ENCODE peak calls at places on chromosomes 7 and 10, in ten cellular contexts. One of them, this sample, is unnamed.

GRCh38 chr7:90485734-90486316 is 16.4 kb downstream of the PTTG1IP2 start:
- DNase-seq in AG10803: no peak
- DNase-seq in astrocyte: peak
- DNase-seq in PC-3: no peak
- DNase-seq in brain microvascular endothelial cell: no peak
- DNase-seq in left ventricle myocardium inferior: no peak
- DNase-seq in CD8-positive, alpha-beta T cell: no peak
- DNase-seq in HL-60: no peak
- DNase-seq in dorsolateral prefrontal cortex: no peak
- DNase-seq in HFF-Myc: no peak
- DNase-seq in this sample: no peak

GRCh38 chr7:50450691-50451051 is 521 bp upstream of the FIGNL1 start:
- DNase-seq in AG10803: no peak
- DNase-seq in astrocyte: no peak
- DNase-seq in PC-3: no peak
- DNase-seq in brain microvascular endothelial cell: no peak
- DNase-seq in left ventricle myocardium inferior: peak
- DNase-seq in CD8-positive, alpha-beta T cell: peak
- DNase-seq in HL-60: peak
- DNase-seq in dorsolateral prefrontal cortex: peak
- DNase-seq in HFF-Myc: no peak
- DNase-seq in this sample: no peak

GRCh38 chr10:130723704-130724103 is 587.5 kb downstream of the GLRX3 start:
- DNase-seq in AG10803: no peak
- DNase-seq in astrocyte: no peak
- DNase-seq in PC-3: no peak
- DNase-seq in brain microvascular endothelial cell: no peak
- DNase-seq in left ventricle myocardium inferior: no peak
- DNase-seq in CD8-positive, alpha-beta T cell: no peak
- DNase-seq in HL-60: no peak
- DNase-seq in dorsolateral prefrontal cortex: no peak
- DNase-seq in HFF-Myc: no peak
- DNase-seq in this sample: no peak

GRCh38 chr10:130137077-130137448 is 872 bp downstream of the GLRX3 start:
- DNase-seq in AG10803: peak
- DNase-seq in astrocyte: peak
- DNase-seq in PC-3: peak
- DNase-seq in brain microvascular endothelial cell: peak
- DNase-seq in left ventricle myocardium inferior: no peak
- DNase-seq in CD8-positive, alpha-beta T cell: no peak
- DNase-seq in HL-60: peak
- DNase-seq in dorsolateral prefrontal cortex: no peak
- DNase-seq in HFF-Myc: no peak
- DNase-seq in this sample: no peak

GRCh38 chr7:85659364-85659763 is 472.5 kb upstream of the SEMA3D start:
- DNase-seq in AG10803: no peak
- DNase-seq in astrocyte: no peak
- DNase-seq in PC-3: peak
- DNase-seq in brain microvascular endothelial cell: no peak
- DNase-seq in left ventricle myocardium inferior: no peak
- DNase-seq in CD8-positive, alpha-beta T cell: no peak
- DNase-seq in HL-60: peak
- DNase-seq in dorsolateral prefrontal cortex: no peak
- DNase-seq in HFF-Myc: no peak
- DNase-seq in this sample: no peak

GRCh38 chr7:135349746-135350145 is 116.1 kb downstream of the STRA8 start:
- DNase-seq in AG10803: no peak
- DNase-seq in astrocyte: peak
- DNase-seq in PC-3: no peak
- DNase-seq in brain microvascular endothelial cell: peak
- DNase-seq in left ventricle myocardium inferior: no peak
- DNase-seq in CD8-positive, alpha-beta T cell: no peak
- DNase-seq in HL-60: no peak
- DNase-seq in dorsolateral prefrontal cortex: no peak
- DNase-seq in HFF-Myc: no peak
- DNase-seq in this sample: no peak

GRCh38 chr10:61754553-61755540 is 92.1 kb downstream of the CABCOCO1 start:
- DNase-seq in AG10803: peak
- DNase-seq in astrocyte: peak
- DNase-seq in PC-3: no peak
- DNase-seq in brain microvascular endothelial cell: no peak
- DNase-seq in left ventricle myocardium inferior: no peak
- DNase-seq in CD8-positive, alpha-beta T cell: no peak
- DNase-seq in HL-60: no peak
- DNase-seq in dorsolateral prefrontal cortex: no peak
- DNase-seq in HFF-Myc: no peak
- DNase-seq in this sample: no peak

GRCh38 chr7:100693312-100694195 is 496 bp downstream of the GIGYF1 start:
- DNase-seq in AG10803: no peak
- DNase-seq in astrocyte: no peak
- DNase-seq in PC-3: no peak
- DNase-seq in brain microvascular endothelial cell: no peak
- DNase-seq in left ventricle myocardium inferior: no peak
- DNase-seq in CD8-positive, alpha-beta T cell: no peak
- DNase-seq in HL-60: no peak
- DNase-seq in dorsolateral prefrontal cortex: no peak
- DNase-seq in HFF-Myc: no peak
- DNase-seq in this sample: no peak

GRCh38 chr7:82677493-82677892 is 233.9 kb upstream of the CACNA2D1 start:
- DNase-seq in AG10803: peak
- DNase-seq in astrocyte: peak
- DNase-seq in PC-3: no peak
- DNase-seq in brain microvascular endothelial cell: peak
- DNase-seq in left ventricle myocardium inferior: no peak
- DNase-seq in CD8-positive, alpha-beta T cell: peak
- DNase-seq in HL-60: no peak
- DNase-seq in dorsolateral prefrontal cortex: no peak
- DNase-seq in HFF-Myc: no peak
- DNase-seq in this sample: no peak

GRCh38 chr7:82678259-82678658 is 234.7 kb upstream of the CACNA2D1 start:
- DNase-seq in AG10803: no peak
- DNase-seq in astrocyte: no peak
- DNase-seq in PC-3: no peak
- DNase-seq in brain microvascular endothelial cell: no peak
- DNase-seq in left ventricle myocardium inferior: no peak
- DNase-seq in CD8-positive, alpha-beta T cell: no peak
- DNase-seq in HL-60: no peak
- DNase-seq in dorsolateral prefrontal cortex: no peak
- DNase-seq in HFF-Myc: no peak
- DNase-seq in this sample: no peak

GRCh38 chr7:82677064-82677463 is 233.5 kb upstream of the CACNA2D1 start:
- DNase-seq in AG10803: no peak
- DNase-seq in astrocyte: no peak
- DNase-seq in PC-3: no peak
- DNase-seq in brain microvascular endothelial cell: no peak
- DNase-seq in left ventricle myocardium inferior: no peak
- DNase-seq in CD8-positive, alpha-beta T cell: no peak
- DNase-seq in HL-60: no peak
- DNase-seq in dorsolateral prefrontal cortex: no peak
- DNase-seq in HFF-Myc: no peak
- DNase-seq in this sample: no peak

GRCh38 chr7:82675396-82675795 is 231.8 kb upstream of the CACNA2D1 start:
- DNase-seq in AG10803: no peak
- DNase-seq in astrocyte: peak
- DNase-seq in PC-3: peak
- DNase-seq in brain microvascular endothelial cell: peak
- DNase-seq in left ventricle myocardium inferior: no peak
- DNase-seq in CD8-positive, alpha-beta T cell: no peak
- DNase-seq in HL-60: no peak
- DNase-seq in dorsolateral prefrontal cortex: no peak
- DNase-seq in HFF-Myc: no peak
- DNase-seq in this sample: no peak

DNA sequence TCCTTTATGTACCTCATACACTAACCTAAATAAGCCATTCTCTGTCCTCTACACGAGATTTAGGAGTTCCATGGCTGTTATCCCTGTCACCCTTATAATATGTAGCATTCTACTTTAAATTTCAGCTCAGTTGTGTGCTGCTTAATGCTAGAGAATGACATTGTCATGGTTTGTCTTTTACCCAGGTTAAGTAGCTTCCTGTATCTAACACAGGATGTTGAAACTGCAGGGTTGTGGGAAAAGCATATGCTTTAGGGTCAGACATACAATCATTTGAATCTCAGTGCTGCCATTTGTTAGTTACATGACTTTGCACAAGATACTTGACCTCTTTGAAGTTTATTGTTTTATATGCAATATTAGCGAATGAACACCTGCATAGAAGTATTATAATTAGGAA is 235.1 kb upstream of the CACNA2D1 start:
- DNase-seq in AG10803: no peak
- DNase-seq in astrocyte: no peak
- DNase-seq in PC-3: no peak
- DNase-seq in brain microvascular endothelial cell: no peak
- DNase-seq in left ventricle myocardium inferior: no peak
- DNase-seq in CD8-positive, alpha-beta T cell: no peak
- DNase-seq in HL-60: peak
- DNase-seq in dorsolateral prefrontal cortex: no peak
- DNase-seq in HFF-Myc: no peak
- DNase-seq in this sample: no peak
- TF ChIP-seq CTCF in AG10803: no peak
- TF ChIP-seq CTCF in astrocyte: no peak
- TF ChIP-seq CTCF in PC-3: no peak
- TF ChIP-seq CTCF in brain microvascular endothelial cell: no peak
- TF ChIP-seq CTCF in left ventricle myocardium inferior: no peak
- TF ChIP-seq CTCF in CD8-positive, alpha-beta T cell: no peak
- TF ChIP-seq CTCF in HL-60: no peak
- TF ChIP-seq CTCF in dorsolateral prefrontal cortex: no peak
- TF ChIP-seq CTCF in HFF-Myc: no peak
- TF ChIP-seq CTCF in this sample: no peak

GRCh38 chr7:116525298-116525912 is 569 bp downstream of the CAV1 start:
- DNase-seq in AG10803: no peak
- DNase-seq in astrocyte: no peak
- DNase-seq in PC-3: peak
- DNase-seq in brain microvascular endothelial cell: no peak
- DNase-seq in left ventricle myocardium inferior: peak
- DNase-seq in CD8-positive, alpha-beta T cell: peak
- DNase-seq in HL-60: no peak
- DNase-seq in dorsolateral prefrontal cortex: no peak
- DNase-seq in HFF-Myc: no peak
- DNase-seq in this sample: peak

GRCh38 chr7:116525913-116526857 is 1.3 kb downstream of the CAV1 start:
- DNase-seq in AG10803: peak
- DNase-seq in astrocyte: peak
- DNase-seq in PC-3: peak
- DNase-seq in brain microvascular endothelial cell: peak
- DNase-seq in left ventricle myocardium inferior: peak
- DNase-seq in CD8-positive, alpha-beta T cell: peak
- DNase-seq in HL-60: peak
- DNase-seq in dorsolateral prefrontal cortex: peak
- DNase-seq in HFF-Myc: no peak
- DNase-seq in this sample: peak

GRCh38 chr7:116524609-116525297 is at the start of gene CAV1:
- DNase-seq in AG10803: peak
- DNase-seq in astrocyte: peak
- DNase-seq in PC-3: peak
- DNase-seq in brain microvascular endothelial cell: peak
- DNase-seq in left ventricle myocardium inferior: peak
- DNase-seq in CD8-positive, alpha-beta T cell: peak
- DNase-seq in HL-60: no peak
- DNase-seq in dorsolateral prefrontal cortex: peak
- DNase-seq in HFF-Myc: peak
- DNase-seq in this sample: peak

GRCh38 chr7:116522247-116522646 is 2.6 kb upstream of the CAV1 start:
- DNase-seq in AG10803: peak
- DNase-seq in astrocyte: peak
- DNase-seq in PC-3: peak
- DNase-seq in brain microvascular endothelial cell: peak
- DNase-seq in left ventricle myocardium inferior: no peak
- DNase-seq in CD8-positive, alpha-beta T cell: no peak
- DNase-seq in HL-60: no peak
- DNase-seq in dorsolateral prefrontal cortex: no peak
- DNase-seq in HFF-Myc: no peak
- DNase-seq in this sample: no peak

GRCh38 chr7:116524221-116524608 is 621 bp upstream of the CAV1 start:
- DNase-seq in AG10803: no peak
- DNase-seq in astrocyte: peak
- DNase-seq in PC-3: no peak
- DNase-seq in brain microvascular endothelial cell: no peak
- DNase-seq in left ventricle myocardium inferior: no peak
- DNase-seq in CD8-positive, alpha-beta T cell: no peak
- DNase-seq in HL-60: no peak
- DNase-seq in dorsolateral prefrontal cortex: no peak
- DNase-seq in HFF-Myc: no peak
- DNase-seq in this sample: no peak
- H3K4me3 ChIP-seq in AG10803: peak
- H3K4me3 ChIP-seq in astrocyte: no peak
- H3K4me3 ChIP-seq in PC-3: peak
- H3K4me3 ChIP-seq in brain microvascular endothelial cell: peak
- H3K4me3 ChIP-seq in left ventricle myocardium inferior: peak
- H3K4me3 ChIP-seq in CD8-positive, alpha-beta T cell: no peak
- H3K4me3 ChIP-seq in HL-60: no peak
- H3K4me3 ChIP-seq in dorsolateral prefrontal cortex: peak
- H3K4me3 ChIP-seq in HFF-Myc: peak
- H3K4me3 ChIP-seq in this sample: no peak

DNA sequence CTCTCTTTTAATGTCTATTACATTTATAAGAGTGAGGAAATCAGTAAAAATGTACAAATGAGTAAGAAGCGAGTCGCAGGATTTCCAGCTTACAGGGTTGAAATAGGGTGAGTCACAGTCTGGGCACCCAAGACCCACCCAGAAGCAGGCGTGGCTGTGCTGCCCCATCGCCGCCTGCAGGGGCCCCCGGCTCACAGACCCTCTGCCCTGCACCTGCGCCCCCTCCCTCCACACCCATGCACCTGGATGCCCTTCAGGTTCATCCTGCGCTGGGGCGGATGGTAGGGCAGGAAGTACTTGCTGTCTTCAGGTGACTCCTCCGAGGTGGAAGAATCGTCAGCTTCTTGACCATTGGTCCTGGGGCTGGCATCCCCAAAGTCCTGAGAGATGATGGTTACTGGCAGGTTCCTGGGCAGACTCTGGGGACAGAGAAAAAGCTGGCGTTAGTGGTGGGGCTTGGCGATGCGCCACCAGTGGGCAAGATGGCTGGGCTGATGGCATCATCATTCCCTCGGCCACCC is 90.2 kb upstream of the GNA12 start:
- DNase-seq in AG10803: peak
- DNase-seq in astrocyte: peak
- DNase-seq in PC-3: peak
- DNase-seq in brain microvascular endothelial cell: peak
- DNase-seq in left ventricle myocardium inferior: no peak
- DNase-seq in CD8-positive, alpha-beta T cell: no peak
- DNase-seq in HL-60: no peak
- DNase-seq in dorsolateral prefrontal cortex: peak
- DNase-seq in HFF-Myc: no peak
- DNase-seq in this sample: no peak
- TF ChIP-seq CTCF in AG10803: no peak
- TF ChIP-seq CTCF in astrocyte: peak
- TF ChIP-seq CTCF in PC-3: no peak
- TF ChIP-seq CTCF in brain microvascular endothelial cell: peak
- TF ChIP-seq CTCF in left ventricle myocardium inferior: no peak
- TF ChIP-seq CTCF in CD8-positive, alpha-beta T cell: no peak
- TF ChIP-seq CTCF in HL-60: no peak
- TF ChIP-seq CTCF in dorsolateral prefrontal cortex: no peak
- TF ChIP-seq CTCF in HFF-Myc: no peak
- TF ChIP-seq CTCF in this sample: peak

DNA sequence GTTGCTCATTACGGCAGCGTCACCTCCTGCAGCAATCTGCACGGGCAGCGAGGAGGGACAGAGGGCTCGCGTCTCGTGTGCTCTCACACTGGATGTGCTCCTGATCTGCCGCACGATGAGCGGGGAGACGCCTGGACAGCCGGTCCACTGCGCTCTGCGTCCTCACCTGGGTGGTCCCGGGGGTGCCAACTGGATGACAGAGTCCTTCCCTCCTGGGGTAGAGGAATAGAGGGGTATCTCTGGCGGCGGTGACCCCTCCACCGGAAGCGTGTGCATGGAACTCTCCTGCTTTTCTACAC is 3.4 kb downstream of the FAM20C start:
- DNase-seq in AG10803: no peak
- DNase-seq in astrocyte: no peak
- DNase-seq in PC-3: no peak
- DNase-seq in brain microvascular endothelial cell: no peak
- DNase-seq in left ventricle myocardium inferior: no peak
- DNase-seq in CD8-positive, alpha-beta T cell: no peak
- DNase-seq in HL-60: no peak
- DNase-seq in dorsolateral prefrontal cortex: no peak
- DNase-seq in HFF-Myc: no peak
- DNase-seq in this sample: no peak
- H3K4me3 ChIP-seq in AG10803: peak
- H3K4me3 ChIP-seq in astrocyte: peak
- H3K4me3 ChIP-seq in PC-3: no peak
- H3K4me3 ChIP-seq in brain microvascular endothelial cell: peak
- H3K4me3 ChIP-seq in left ventricle myocardium inferior: peak
- H3K4me3 ChIP-seq in CD8-positive, alpha-beta T cell: no peak
- H3K4me3 ChIP-seq in HL-60: no peak
- H3K4me3 ChIP-seq in dorsolateral prefrontal cortex: peak
- H3K4me3 ChIP-seq in HFF-Myc: peak
- H3K4me3 ChIP-seq in this sample: no peak

This sample was measured in GM06990.